ENCODE peak calls at places on chromosomes 16 and 17, in ten cellular contexts. C, Z, O, F, Q, H, P, W, B and V are unnamed samples.

GRCh38 chr17:57955183-57955952 is at the start of gene CUEDC1:
- DNase-seq in C (no peak), Z (peak), O (peak), F (peak), Q (peak), H (peak), P (peak), W (peak), B (peak), V (no peak)

GRCh38 chr17:82231312-82231561 is 2.4 kb downstream of the SLC16A3 start:
- DNase-seq in C (no peak), Z (no peak), O (no peak), F (no peak), Q (no peak), H (no peak), P (no peak), W (no peak), B (no peak), V (no peak)

GRCh38 chr17:77146882-77147281 is 6.1 kb downstream of the SEC14L1 start:
- DNase-seq in C (no peak), Z (no peak), O (peak), F (no peak), Q (no peak), H (peak), P (peak), W (peak), B (peak), V (no peak)

GRCh38 chr17:51251010-51251409 is 8.8 kb downstream of the MBTD1 start:
- DNase-seq in C (no peak), Z (no peak), O (no peak), F (no peak), Q (peak), H (no peak), P (no peak), W (no peak), B (no peak), V (no peak)

GRCh38 chr17:37570527-37571093 is 38.6 kb downstream of the SYNRG start:
- DNase-seq in C (no peak), Z (no peak), O (peak), F (peak), Q (peak), H (no peak), P (peak), W (peak), B (peak), V (no peak)

GRCh38 chr16:67959520-67959919 is 8.9 kb downstream of the SLC12A4 start:
- DNase-seq in C (no peak), Z (peak), O (peak), F (peak), Q (peak), H (no peak), P (peak), W (no peak), B (no peak), V (no peak)

GRCh38 chr16:66894948-66895696 is 14.8 kb downstream of the PDP2 start:
- DNase-seq in C (peak), Z (peak), O (peak), F (peak), Q (peak), H (peak), P (peak), W (no peak), B (peak), V (no peak)

GRCh38 chr17:82883461-82884031 is 43.7 kb upstream of the ZNF750 start:
- DNase-seq in C (no peak), Z (no peak), O (no peak), F (no peak), Q (no peak), H (no peak), P (no peak), W (no peak), B (no peak), V (no peak)

GRCh38 chr17:77002103-77003045 is 134.2 kb downstream of the MGAT5B start:
- DNase-seq in C (no peak), Z (no peak), O (no peak), F (no peak), Q (peak), H (no peak), P (no peak), W (no peak), B (no peak), V (no peak)

GRCh38 chr17:50056217-50056960 is 479 bp downstream of the ITGA3 start:
- DNase-seq in C (no peak), Z (peak), O (peak), F (peak), Q (peak), H (peak), P (peak), W (peak), B (peak), V (peak)

GRCh38 chr16:901149-901548 is 69.6 kb downstream of the LMF1 start:
- DNase-seq in C (no peak), Z (no peak), O (no peak), F (no peak), Q (no peak), H (no peak), P (no peak), W (no peak), B (no peak), V (no peak)

GRCh38 chr17:73071387-73071999 is 21.0 kb downstream of the SLC39A11 start:
- DNase-seq in C (no peak), Z (no peak), O (no peak), F (no peak), Q (peak), H (no peak), P (no peak), W (no peak), B (no peak), V (no peak)

GRCh38 chr16:85605051-85605911 is 7.8 kb upstream of the GSE1 start:
- DNase-seq in C (no peak), Z (no peak), O (no peak), F (no peak), Q (no peak), H (no peak), P (no peak), W (no peak), B (no peak), V (no peak)

GRCh38 chr17:58189436-58190146 is 2.9 kb upstream of the EPX start:
- DNase-seq in C (no peak), Z (no peak), O (peak), F (peak), Q (peak), H (no peak), P (peak), W (peak), B (no peak), V (no peak)

GRCh38 chr16:67311607-67312449 is 14.7 kb downstream of the KCTD19 start:
- DNase-seq in C (no peak), Z (no peak), O (peak), F (no peak), Q (peak), H (no peak), P (peak), W (no peak), B (no peak), V (no peak)

GRCh38 chr17:50196826-50197225 is 4.6 kb downstream of the COL1A1 start:
- DNase-seq in C (no peak), Z (no peak), O (no peak), F (no peak), Q (peak), H (no peak), P (no peak), W (no peak), B (no peak), V (no peak)

GRCh38 chr16:12455287-12455798 is 348.3 kb downstream of the CPPED1 start:
- DNase-seq in C (no peak), Z (peak), O (peak), F (peak), Q (peak), H (peak), P (peak), W (peak), B (peak), V (peak)

GRCh38 chr17:2233441-2233947 is 70.1 kb downstream of the SMG6 start:
- DNase-seq in C (no peak), Z (no peak), O (peak), F (peak), Q (peak), H (no peak), P (peak), W (no peak), B (peak), V (no peak)

GRCh38 chr17:45135978-45136791 is 698 bp downstream of the ACBD4 start:
- DNase-seq in C (no peak), Z (no peak), O (peak), F (peak), Q (no peak), H (no peak), P (peak), W (peak), B (no peak), V (no peak)

GRCh38 chr17:57109393-57110151 is 24.5 kb downstream of the AKAP1 start:
- DNase-seq in C (no peak), Z (no peak), O (no peak), F (peak), Q (peak), H (no peak), P (no peak), W (no peak), B (no peak), V (no peak)

GRCh38 chr16:75086281-75086680 is 30.3 kb downstream of the LDHD start:
- DNase-seq in C (no peak), Z (no peak), O (peak), F (no peak), Q (no peak), H (no peak), P (no peak), W (no peak), B (no peak), V (no peak)

GRCh38 chr16:50371936-50372595 is 3.3 kb upstream of the BRD7 start:
- DNase-seq in C (no peak), Z (peak), O (peak), F (no peak), Q (no peak), H (no peak), P (peak), W (no peak), B (peak), V (no peak)

GRCh38 chr17:59825533-59826316 is 67.0 kb downstream of the TUBD1 start:
- DNase-seq in C (no peak), Z (no peak), O (peak), F (no peak), Q (peak), H (no peak), P (no peak), W (no peak), B (no peak), V (no peak)

GRCh38 chr17:63150466-63150865 is 184.4 kb downstream of the TANC2 start:
- DNase-seq in C (no peak), Z (no peak), O (no peak), F (no peak), Q (no peak), H (no peak), P (no peak), W (no peak), B (no peak), V (no peak)

GRCh38 chr16:85090166-85090565 is 22.1 kb downstream of the CIBAR2 start:
- DNase-seq in C (no peak), Z (no peak), O (no peak), F (no peak), Q (peak), H (no peak), P (no peak), W (no peak), B (no peak), V (no peak)

GRCh38 chr17:28643979-28644781 is 778 bp downstream of the BLTP2 start:
- DNase-seq in C (no peak), Z (no peak), O (peak), F (no peak), Q (peak), H (peak), P (peak), W (peak), B (peak), V (peak)

GRCh38 chr17:72092710-72093322 is 28.0 kb upstream of the SOX9 start:
- DNase-seq in C (no peak), Z (no peak), O (no peak), F (no peak), Q (no peak), H (no peak), P (no peak), W (no peak), B (no peak), V (no peak)

GRCh38 chr17:69878661-69879060 is 196.4 kb upstream of the KCNJ16 start:
- DNase-seq in C (no peak), Z (no peak), O (no peak), F (no peak), Q (no peak), H (no peak), P (no peak), W (no peak), B (no peak), V (no peak)

GRCh38 chr17:43418441-43419374 is 19.9 kb downstream of the ARL4D start:
- DNase-seq in C (no peak), Z (peak), O (peak), F (peak), Q (peak), H (no peak), P (peak), W (no peak), B (no peak), V (no peak)

GRCh38 chr16:17451835-17452234 is 18.9 kb downstream of the XYLT1 start:
- DNase-seq in C (no peak), Z (no peak), O (no peak), F (no peak), Q (no peak), H (peak), P (peak), W (no peak), B (no peak), V (no peak)

GRCh38 chr17:57422574-57423164 is 166.3 kb downstream of the MSI2 start:
- DNase-seq in C (no peak), Z (no peak), O (peak), F (peak), Q (peak), H (no peak), P (no peak), W (no peak), B (no peak), V (no peak)

GRCh38 chr16:30065943-30066881 is 652 bp downstream of the ALDOA start:
- DNase-seq in C (no peak), Z (no peak), O (peak), F (no peak), Q (peak), H (no peak), P (peak), W (peak), B (no peak), V (no peak)

GRCh38 chr16:4323845-4324478 is 8.1 kb downstream of the GLIS2 start:
- DNase-seq in C (no peak), Z (peak), O (peak), F (peak), Q (peak), H (no peak), P (peak), W (peak), B (peak), V (no peak)

GRCh38 chr16:67137605-67138004 is 13.2 kb downstream of the B3GNT9 start:
- DNase-seq in C (no peak), Z (no peak), O (no peak), F (no peak), Q (peak), H (no peak), P (no peak), W (no peak), B (peak), V (no peak)

GRCh38 chr17:80951121-80952090 is 40.2 kb upstream of the CHMP6 start:
- DNase-seq in C (no peak), Z (no peak), O (no peak), F (no peak), Q (no peak), H (no peak), P (no peak), W (peak), B (no peak), V (no peak)

GRCh38 chr16:15723808-15724207 is 73.8 kb downstream of the NDE1 start:
- DNase-seq in C (no peak), Z (no peak), O (no peak), F (no peak), Q (no peak), H (no peak), P (no peak), W (no peak), B (no peak), V (no peak)

GRCh38 chr16:89489040-89489721 is 1.2 kb downstream of the ANKRD11 start:
- DNase-seq in C (peak), Z (peak), O (peak), F (peak), Q (peak), H (peak), P (peak), W (peak), B (peak), V (peak)
- TF ChIP-seq CTCF in C (peak), Z (peak), O (no peak), F (peak), Q (peak), H (no peak), P (peak), W (peak), B (no peak), V (no peak)

DNA sequence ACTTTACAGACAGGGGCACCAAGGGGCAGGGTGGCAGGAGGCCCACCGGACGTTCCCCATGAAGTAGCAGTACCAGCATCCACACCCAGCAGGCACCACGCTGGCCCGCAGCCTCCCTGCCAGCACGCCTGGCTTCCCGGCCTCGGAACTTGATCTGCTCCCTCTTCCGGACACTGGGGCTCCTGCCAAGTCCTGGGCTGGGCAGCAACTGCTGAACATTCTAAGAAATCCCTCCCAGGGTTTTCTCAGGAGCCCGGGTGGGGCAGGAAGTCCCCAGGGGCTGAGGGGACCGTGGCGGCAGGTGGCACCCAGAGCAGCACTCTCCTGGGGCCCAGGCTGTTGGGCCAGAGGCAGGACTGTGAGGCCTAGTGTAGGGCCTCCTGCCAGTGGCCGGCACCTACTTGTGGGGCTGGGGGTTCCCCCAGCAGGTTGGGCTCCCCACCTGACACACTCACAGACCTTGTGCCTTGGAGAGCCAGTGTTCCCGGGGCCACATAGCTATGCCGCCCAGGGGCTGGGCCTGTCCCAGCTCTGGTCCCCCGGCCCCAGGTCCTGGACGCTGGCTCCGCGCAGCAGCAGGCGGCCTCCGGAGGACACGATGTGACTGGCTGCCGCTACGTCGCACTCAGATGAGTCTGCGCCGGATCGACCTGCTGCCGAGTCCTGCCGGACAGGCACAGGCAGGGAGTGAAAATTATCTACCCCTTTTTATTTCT is 86.2 kb upstream of the CBX4 start:
- DNase-seq in C (no peak), Z (no peak), O (peak), F (peak), Q (peak), H (no peak), P (peak), W (peak), B (no peak), V (peak)
- TF ChIP-seq CTCF in C (no peak), Z (no peak), O (no peak), F (peak), Q (peak), H (no peak), P (peak), W (peak), B (no peak), V (peak)

GRCh38 chr17:65753348-65753747 is 191.9 kb upstream of the AXIN2 start:
- DNase-seq in C (no peak), Z (no peak), O (no peak), F (no peak), Q (no peak), H (no peak), P (no peak), W (no peak), B (no peak), V (no peak)

GRCh38 chr17:65754081-65754480 is 192.6 kb upstream of the AXIN2 start:
- DNase-seq in C (no peak), Z (no peak), O (no peak), F (no peak), Q (no peak), H (no peak), P (no peak), W (no peak), B (no peak), V (no peak)

GRCh38 chr17:65754641-65755040 is 193.2 kb upstream of the AXIN2 start:
- DNase-seq in C (no peak), Z (no peak), O (no peak), F (no peak), Q (no peak), H (no peak), P (no peak), W (no peak), B (no peak), V (no peak)

GRCh38 chr17:65756760-65757159 is 195.3 kb upstream of the AXIN2 start:
- DNase-seq in C (no peak), Z (no peak), O (no peak), F (no peak), Q (no peak), H (no peak), P (no peak), W (no peak), B (no peak), V (no peak)

DNA sequence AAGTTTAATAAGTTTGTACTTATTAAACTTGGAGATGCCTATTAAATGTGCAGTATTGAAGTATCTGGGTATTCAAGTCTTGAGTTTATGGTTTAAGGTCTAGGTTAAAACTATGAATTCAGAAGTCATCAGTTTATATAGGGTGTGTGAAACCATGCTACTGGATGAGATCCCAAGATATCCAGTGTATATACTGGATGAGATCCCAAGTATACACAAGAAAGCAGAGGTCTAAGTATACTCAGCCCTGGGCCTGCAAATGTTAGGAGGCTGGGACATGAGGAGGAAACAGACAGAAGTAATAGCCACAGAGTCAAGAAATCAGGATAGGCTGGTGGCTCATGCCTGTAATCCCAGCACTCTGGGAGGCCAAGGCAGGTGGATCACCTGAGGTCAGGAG is 194.4 kb upstream of the AXIN2 start:
- DNase-seq in C (no peak), Z (no peak), O (no peak), F (no peak), Q (peak), H (no peak), P (no peak), W (no peak), B (no peak), V (peak)
- TF ChIP-seq CTCF in C (no peak), Z (no peak), O (no peak), F (no peak), Q (no peak), H (no peak), P (no peak), W (no peak), B (no peak), V (no peak)

GRCh38 chr17:61462734-61463067 is 10.5 kb downstream of the TBX4 start:
- DNase-seq in C (no peak), Z (no peak), O (no peak), F (no peak), Q (no peak), H (no peak), P (no peak), W (no peak), B (no peak), V (no peak)

GRCh38 chr17:61461586-61461966 is 9.4 kb downstream of the TBX4 start:
- DNase-seq in C (no peak), Z (no peak), O (no peak), F (no peak), Q (no peak), H (no peak), P (no peak), W (no peak), B (no peak), V (no peak)

GRCh38 chr17:61463068-61463980 is 11.1 kb downstream of the TBX4 start:
- DNase-seq in C (no peak), Z (no peak), O (no peak), F (no peak), Q (no peak), H (no peak), P (no peak), W (peak), B (no peak), V (no peak)

GRCh38 chr17:61460796-61461585 is 8.8 kb downstream of the TBX4 start:
- DNase-seq in C (no peak), Z (no peak), O (no peak), F (no peak), Q (peak), H (no peak), P (no peak), W (no peak), B (no peak), V (no peak)

DNA sequence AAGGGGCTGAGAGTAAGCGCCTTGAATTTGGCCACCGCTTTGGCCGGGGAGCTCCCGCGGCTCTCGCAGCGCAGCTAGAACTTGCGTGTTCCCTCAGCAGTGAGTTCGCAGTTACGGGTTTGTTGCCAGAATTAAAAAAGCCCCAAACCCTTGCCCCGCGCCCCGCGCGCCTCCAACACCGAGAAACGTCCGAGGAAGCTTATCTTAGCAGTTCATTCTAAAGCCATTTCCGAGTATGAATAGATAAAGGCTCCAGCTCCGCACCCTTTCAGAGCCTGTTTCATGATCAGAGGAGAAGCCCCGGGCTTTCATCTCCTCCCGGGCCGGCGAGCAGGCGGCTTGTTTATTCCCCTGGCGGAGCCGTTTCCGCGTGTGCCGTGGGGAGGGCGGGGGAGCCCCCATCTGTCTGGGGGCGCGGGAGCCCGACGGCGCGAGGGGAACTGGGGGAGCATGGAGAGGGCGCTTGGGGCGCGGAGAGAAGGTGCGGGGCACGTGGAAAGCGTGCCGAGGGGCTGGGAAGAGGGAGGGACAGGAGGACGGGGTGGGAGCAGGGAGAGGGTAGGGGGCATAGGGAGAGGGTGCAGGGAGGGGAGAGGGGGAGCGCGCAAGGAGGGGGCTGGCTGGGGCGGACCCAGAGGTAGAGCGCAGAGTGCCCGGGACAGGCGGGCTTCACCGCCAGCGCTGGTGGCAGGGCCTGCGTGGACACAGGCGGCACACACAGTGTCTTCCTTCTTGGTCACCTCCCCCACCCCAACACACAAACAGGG is 9.9 kb downstream of the TBX4 start:
- DNase-seq in C (no peak), Z (no peak), O (no peak), F (no peak), Q (no peak), H (no peak), P (no peak), W (no peak), B (peak), V (no peak)
- TF ChIP-seq CTCF in C (no peak), Z (no peak), O (no peak), F (no peak), Q (no peak), H (no peak), P (no peak), W (no peak), B (no peak), V (no peak)